ENCODE peak calls at places on chromosomes 11 and 22, in ten cellular contexts. A is B cell, W is A172, P is GDM1, Y is body of pancreas, V is HTR-8/SVneo, B is NCI-H460, M is nephron progenitor cell, J is foreskin keratinocyte, L is CD14-positive monocyte. K is an unnamed sample.
A peak's percentile ranks its signal among the peaks of the same experiment; 100 is the strongest.

GRCh38 chr22:37910863-37911262 is 4.8 kb downstream of the MICALL1 start:
- DNase-seq in A (no peak), V (no peak), P (no peak), B (no peak), W (no peak), Y (no peak), M (no peak), J (no peak), L (no peak), K (no peak)

GRCh38 chr22:41262250-41262765 is 21.6 kb upstream of the CHADL start:
- DNase-seq in L (no peak), Y (no peak), W (no peak), B (no peak), M (no peak), A (no peak), J (no peak), V (no peak), P (no peak), K (no peak)

GRCh38 chr11:68039526-68040086 is 781 bp downstream of the TCIRG1 start:
- DNase-seq in W (no peak), J (no peak), B (no peak), V (no peak), P (no peak), Y (peak; percentile 49), L (peak; percentile 46), A (peak; percentile 64), M (no peak), K (no peak)

GRCh38 chr11:9104581-9104980 is 13.2 kb upstream of the SCUBE2 start:
- DNase-seq in M (no peak), P (no peak), L (no peak), W (no peak), V (no peak), J (no peak), Y (no peak), B (no peak), A (no peak), K (no peak)

GRCh38 chr11:45155058-45155551 is 8.7 kb downstream of the PRDM11 start:
- DNase-seq in V (no peak), J (no peak), M (no peak), B (no peak), P (no peak), Y (no peak), L (no peak), W (no peak), A (no peak), K (no peak)

GRCh38 chr11:122155001-122155400 is 39.0 kb upstream of the BLID start:
- DNase-seq in L (no peak), M (no peak), B (no peak), P (no peak), Y (no peak), V (no peak), J (no peak), A (no peak), W (no peak), K (no peak)

GRCh38 chr11:33930317-33931021 is 38.6 kb upstream of the LMO2 start:
- DNase-seq in V (no peak), L (peak; percentile 58), W (peak; percentile 62), P (peak; percentile 57), M (no peak), J (no peak), A (no peak), Y (peak; percentile 35), B (no peak), K (peak; percentile 95)

GRCh38 chr11:6693342-6694228 is 10.4 kb upstream of the MRPL17 start:
- DNase-seq in W (peak; percentile 96), A (no peak), B (peak; percentile 78), V (no peak), L (peak; percentile 54), Y (peak; percentile 27), P (no peak), J (peak; percentile 72), M (no peak), K (no peak)

GRCh38 chr22:44210721-44211120 is 30.0 kb downstream of the PARVG start:
- DNase-seq in M (no peak), Y (no peak), B (no peak), V (no peak), J (no peak), A (no peak), P (no peak), L (no peak), W (no peak), K (no peak)

GRCh38 chr11:112899235-112899634 is 62.0 kb upstream of the NCAM1 start:
- DNase-seq in M (no peak), V (no peak), J (no peak), A (no peak), W (no peak), L (no peak), Y (no peak), P (no peak), B (no peak), K (no peak)

GRCh38 chr11:125281831-125282595 is 117.5 kb downstream of the PKNOX2 start:
- DNase-seq in M (no peak), W (peak; percentile 29), P (no peak), L (no peak), Y (no peak), B (no peak), J (no peak), V (no peak), A (no peak), K (no peak)

GRCh38 chr11:64545605-64546004 is 45.4 kb upstream of the SLC22A12 start:
- DNase-seq in Y (no peak), A (no peak), J (peak; percentile 87), V (peak; percentile 44), P (no peak), B (peak; percentile 54), L (peak; percentile 26), W (peak; percentile 86), M (no peak), K (no peak)

GRCh38 chr11:34459507-34460162 is 20.9 kb downstream of the CAT start:
- DNase-seq in M (no peak), B (no peak), W (no peak), P (no peak), Y (no peak), L (no peak), V (no peak), A (no peak), J (no peak), K (no peak)

GRCh38 chr22:47221840-47222615 is 459.6 kb downstream of the TBC1D22A start:
- DNase-seq in P (no peak), B (no peak), Y (no peak), W (no peak), M (no peak), V (no peak), L (no peak), A (no peak), J (no peak), K (no peak)

GRCh38 chr11:20363500-20364411 is at the start of gene HTATIP2:
- DNase-seq in M (peak; percentile 58), Y (peak; percentile 65), L (peak; percentile 56), W (no peak), B (peak; percentile 51), A (peak; percentile 85), P (no peak), J (no peak), V (no peak), K (peak; percentile 45)

GRCh38 chr22:27913162-27913741 is 5.8 kb downstream of the PITPNB start:
- DNase-seq in M (no peak), P (no peak), B (no peak), J (no peak), Y (no peak), L (no peak), W (no peak), V (no peak), A (no peak), K (no peak)

GRCh38 chr22:42670921-42671709 is 21.9 kb upstream of the CYB5R3 start:
- DNase-seq in M (no peak), J (no peak), V (no peak), B (no peak), L (no peak), W (no peak), Y (no peak), A (peak; percentile 43), P (no peak), K (no peak)

GRCh38 chr11:66543263-66544107 is 2.4 kb downstream of the ZDHHC24 start:
- DNase-seq in B (no peak), W (no peak), A (peak; percentile 81), V (no peak), J (no peak), Y (peak; percentile 36), M (peak; percentile 70), P (peak; percentile 36), L (no peak), K (peak; percentile 74)

GRCh38 chr11:17915500-17916143 is 97.2 kb downstream of the SERGEF start:
- DNase-seq in Y (no peak), A (no peak), W (peak; percentile 4), J (no peak), P (no peak), M (no peak), L (no peak), V (no peak), B (no peak), K (no peak)

GRCh38 chr11:115613986-115614625 is 109.9 kb upstream of the CADM1 start:
- DNase-seq in W (peak; percentile 47), B (no peak), J (peak; percentile 69), V (peak; percentile 55), Y (no peak), P (no peak), A (no peak), L (no peak), M (no peak), K (no peak)

GRCh38 chr11:69707156-69707555 is 3.3 kb upstream of the FGF19 start:
- DNase-seq in B (no peak), P (no peak), Y (peak; percentile 25), L (no peak), W (no peak), A (no peak), V (no peak), M (no peak), J (peak; percentile 76), K (no peak)

GRCh38 chr22:27107824-27108223 is 450.4 kb downstream of the MIAT start:
- DNase-seq in B (no peak), W (peak; percentile 95), M (no peak), A (no peak), L (peak; percentile 91), J (peak; percentile 93), P (no peak), Y (peak; percentile 85), V (peak; percentile 45), K (no peak)

GRCh38 chr11:94767701-94768601 is at the start of gene AMOTL1:
- DNase-seq in J (peak; percentile 71), M (peak; percentile 90), A (peak; percentile 38), V (peak; percentile 86), P (peak; percentile 69), L (peak; percentile 53), W (peak; percentile 64), B (peak; percentile 54), Y (peak; percentile 90), K (peak; percentile 87)

GRCh38 chr22:26632422-26633155 is 10.8 kb downstream of the CRYBA4 start:
- DNase-seq in B (no peak), W (no peak), A (no peak), L (no peak), P (no peak), M (no peak), Y (no peak), V (no peak), J (no peak), K (no peak)

GRCh38 chr11:10348650-10349280 is 43.9 kb downstream of the ADM start:
- DNase-seq in L (no peak), P (no peak), B (no peak), W (no peak), Y (no peak), V (no peak), J (no peak), A (no peak), M (no peak), K (no peak)

GRCh38 chr11:26478710-26479109 is 93.4 kb downstream of the MUC15 start:
- DNase-seq in Y (no peak), P (no peak), V (no peak), J (no peak), B (no peak), L (no peak), M (no peak), A (no peak), W (no peak), K (no peak)

GRCh38 chr11:13928566-13929251 is 33.8 kb upstream of the SPON1 start:
- DNase-seq in J (no peak), B (peak; percentile 12), L (no peak), Y (peak; percentile 10), A (no peak), W (peak; percentile 67), P (no peak), M (peak; percentile 34), V (peak; percentile 32), K (peak; percentile 60)

GRCh38 chr11:128914216-128915147 is 23.3 kb downstream of the KCNJ5 start:
- DNase-seq in B (no peak), W (no peak), P (no peak), A (no peak), M (no peak), Y (no peak), L (no peak), J (no peak), V (no peak), K (no peak)